ENCODE peak calls at places on chromosomes 5 and 9, in nine cellular contexts. One of them, this sample, is unnamed.

GRCh38 chr5:55997742-55998351 is 3.1 kb upstream of the IL6ST start:
- DNase-seq in IMR-90: peak
- DNase-seq in pancreas: no peak
- DNase-seq in AG04450: no peak
- DNase-seq in CD8-positive, alpha-beta T cell: no peak
- DNase-seq in brain microvascular endothelial cell: peak
- DNase-seq in thyroid gland: no peak
- DNase-seq in epithelial cell of prostate: peak
- DNase-seq in mammary epithelial cell: peak
- DNase-seq in this sample: no peak

GRCh38 chr5:141908796-141909195 is 14.9 kb upstream of the DELE1 start:
- DNase-seq in IMR-90: peak
- DNase-seq in pancreas: no peak
- DNase-seq in AG04450: no peak
- DNase-seq in CD8-positive, alpha-beta T cell: no peak
- DNase-seq in brain microvascular endothelial cell: peak
- DNase-seq in thyroid gland: no peak
- DNase-seq in epithelial cell of prostate: no peak
- DNase-seq in mammary epithelial cell: peak
- DNase-seq in this sample: no peak

GRCh38 chr5:98975223-98975622 is 46.4 kb upstream of the CHD1 start:
- DNase-seq in IMR-90: peak
- DNase-seq in pancreas: no peak
- DNase-seq in AG04450: no peak
- DNase-seq in CD8-positive, alpha-beta T cell: no peak
- DNase-seq in brain microvascular endothelial cell: no peak
- DNase-seq in thyroid gland: no peak
- DNase-seq in epithelial cell of prostate: peak
- DNase-seq in mammary epithelial cell: peak
- DNase-seq in this sample: no peak

GRCh38 chr5:62029303-62029702 is 276.7 kb upstream of the KIF2A start:
- DNase-seq in IMR-90: no peak
- DNase-seq in pancreas: no peak
- DNase-seq in AG04450: no peak
- DNase-seq in CD8-positive, alpha-beta T cell: no peak
- DNase-seq in brain microvascular endothelial cell: peak
- DNase-seq in thyroid gland: no peak
- DNase-seq in epithelial cell of prostate: peak
- DNase-seq in mammary epithelial cell: peak
- DNase-seq in this sample: no peak

GRCh38 chr5:1723476-1723875 is 76.2 kb downstream of the MRPL36 start:
- DNase-seq in IMR-90: no peak
- DNase-seq in pancreas: no peak
- DNase-seq in AG04450: no peak
- DNase-seq in CD8-positive, alpha-beta T cell: no peak
- DNase-seq in brain microvascular endothelial cell: no peak
- DNase-seq in thyroid gland: no peak
- DNase-seq in epithelial cell of prostate: no peak
- DNase-seq in mammary epithelial cell: no peak
- DNase-seq in this sample: no peak

GRCh38 chr5:139276426-139276825 is 17.1 kb upstream of the MATR3 start:
- DNase-seq in IMR-90: no peak
- DNase-seq in pancreas: no peak
- DNase-seq in AG04450: no peak
- DNase-seq in CD8-positive, alpha-beta T cell: no peak
- DNase-seq in brain microvascular endothelial cell: no peak
- DNase-seq in thyroid gland: no peak
- DNase-seq in epithelial cell of prostate: no peak
- DNase-seq in mammary epithelial cell: peak
- DNase-seq in this sample: no peak

GRCh38 chr5:4699592-4699991 is 440.5 kb upstream of the ADAMTS16 start:
- DNase-seq in IMR-90: no peak
- DNase-seq in pancreas: no peak
- DNase-seq in AG04450: no peak
- DNase-seq in CD8-positive, alpha-beta T cell: no peak
- DNase-seq in brain microvascular endothelial cell: no peak
- DNase-seq in thyroid gland: peak
- DNase-seq in epithelial cell of prostate: no peak
- DNase-seq in mammary epithelial cell: no peak
- DNase-seq in this sample: no peak

GRCh38 chr9:99004115-99004514 is 60.4 kb downstream of the COL15A1 start:
- DNase-seq in IMR-90: no peak
- DNase-seq in pancreas: no peak
- DNase-seq in AG04450: no peak
- DNase-seq in CD8-positive, alpha-beta T cell: no peak
- DNase-seq in brain microvascular endothelial cell: no peak
- DNase-seq in thyroid gland: no peak
- DNase-seq in epithelial cell of prostate: no peak
- DNase-seq in mammary epithelial cell: no peak
- DNase-seq in this sample: no peak

GRCh38 chr5:57504357-57504756 is 21.7 kb upstream of the ACTBL2 start:
- DNase-seq in IMR-90: peak
- DNase-seq in pancreas: no peak
- DNase-seq in AG04450: no peak
- DNase-seq in CD8-positive, alpha-beta T cell: no peak
- DNase-seq in brain microvascular endothelial cell: no peak
- DNase-seq in thyroid gland: no peak
- DNase-seq in epithelial cell of prostate: peak
- DNase-seq in mammary epithelial cell: peak
- DNase-seq in this sample: no peak

GRCh38 chr9:4969130-4969529 is 15.9 kb upstream of the JAK2 start:
- DNase-seq in IMR-90: no peak
- DNase-seq in pancreas: no peak
- DNase-seq in AG04450: no peak
- DNase-seq in CD8-positive, alpha-beta T cell: no peak
- DNase-seq in brain microvascular endothelial cell: no peak
- DNase-seq in thyroid gland: no peak
- DNase-seq in epithelial cell of prostate: no peak
- DNase-seq in mammary epithelial cell: no peak
- DNase-seq in this sample: no peak

GRCh38 chr5:91382530-91383026 is 539 bp downstream of the ARRDC3 start:
- DNase-seq in IMR-90: peak
- DNase-seq in pancreas: no peak
- DNase-seq in AG04450: no peak
- DNase-seq in CD8-positive, alpha-beta T cell: peak
- DNase-seq in brain microvascular endothelial cell: peak
- DNase-seq in thyroid gland: peak
- DNase-seq in epithelial cell of prostate: no peak
- DNase-seq in mammary epithelial cell: peak
- DNase-seq in this sample: peak

GRCh38 chr5:171580506-171581265 is 161.2 kb downstream of the FGF18 start:
- DNase-seq in IMR-90: peak
- DNase-seq in pancreas: no peak
- DNase-seq in AG04450: no peak
- DNase-seq in CD8-positive, alpha-beta T cell: no peak
- DNase-seq in brain microvascular endothelial cell: peak
- DNase-seq in thyroid gland: no peak
- DNase-seq in epithelial cell of prostate: no peak
- DNase-seq in mammary epithelial cell: peak
- DNase-seq in this sample: no peak

GRCh38 chr9:18622186-18622836 is 148.4 kb downstream of the ADAMTSL1 start:
- DNase-seq in IMR-90: no peak
- DNase-seq in pancreas: no peak
- DNase-seq in AG04450: no peak
- DNase-seq in CD8-positive, alpha-beta T cell: no peak
- DNase-seq in brain microvascular endothelial cell: no peak
- DNase-seq in thyroid gland: no peak
- DNase-seq in epithelial cell of prostate: no peak
- DNase-seq in mammary epithelial cell: no peak
- DNase-seq in this sample: no peak

GRCh38 chr5:176553260-176554085 is 4.3 kb downstream of the CDHR2 start:
- DNase-seq in IMR-90: no peak
- DNase-seq in pancreas: no peak
- DNase-seq in AG04450: no peak
- DNase-seq in CD8-positive, alpha-beta T cell: no peak
- DNase-seq in brain microvascular endothelial cell: no peak
- DNase-seq in thyroid gland: no peak
- DNase-seq in epithelial cell of prostate: peak
- DNase-seq in mammary epithelial cell: peak
- DNase-seq in this sample: no peak

GRCh38 chr9:113626735-113627495 is 163.4 kb downstream of the RGS3 start:
- DNase-seq in IMR-90: no peak
- DNase-seq in pancreas: peak
- DNase-seq in AG04450: no peak
- DNase-seq in CD8-positive, alpha-beta T cell: no peak
- DNase-seq in brain microvascular endothelial cell: no peak
- DNase-seq in thyroid gland: peak
- DNase-seq in epithelial cell of prostate: no peak
- DNase-seq in mammary epithelial cell: no peak
- DNase-seq in this sample: no peak

GRCh38 chr5:15203376-15203775 is 296.6 kb upstream of the FBXL7 start:
- DNase-seq in IMR-90: peak
- DNase-seq in pancreas: no peak
- DNase-seq in AG04450: no peak
- DNase-seq in CD8-positive, alpha-beta T cell: no peak
- DNase-seq in brain microvascular endothelial cell: peak
- DNase-seq in thyroid gland: no peak
- DNase-seq in epithelial cell of prostate: no peak
- DNase-seq in mammary epithelial cell: peak
- DNase-seq in this sample: no peak

GRCh38 chr9:94895668-94896067 is 169.2 kb downstream of the AOPEP start:
- DNase-seq in IMR-90: no peak
- DNase-seq in pancreas: no peak
- DNase-seq in AG04450: no peak
- DNase-seq in CD8-positive, alpha-beta T cell: no peak
- DNase-seq in brain microvascular endothelial cell: no peak
- DNase-seq in thyroid gland: no peak
- DNase-seq in epithelial cell of prostate: no peak
- DNase-seq in mammary epithelial cell: no peak
- DNase-seq in this sample: no peak
- H3K27ac ChIP-seq in IMR-90: no peak
- H3K27ac ChIP-seq in pancreas: no peak
- H3K27ac ChIP-seq in AG04450: no peak
- H3K27ac ChIP-seq in CD8-positive, alpha-beta T cell: no peak
- H3K27ac ChIP-seq in brain microvascular endothelial cell: no peak
- H3K27ac ChIP-seq in thyroid gland: no peak
- H3K27ac ChIP-seq in epithelial cell of prostate: no peak
- H3K27ac ChIP-seq in mammary epithelial cell: no peak
- H3K27ac ChIP-seq in this sample: no peak

GRCh38 chr9:121395558-121395957 is 25.5 kb upstream of the STOM start:
- DNase-seq in IMR-90: no peak
- DNase-seq in pancreas: no peak
- DNase-seq in AG04450: no peak
- DNase-seq in CD8-positive, alpha-beta T cell: no peak
- DNase-seq in brain microvascular endothelial cell: no peak
- DNase-seq in thyroid gland: no peak
- DNase-seq in epithelial cell of prostate: no peak
- DNase-seq in mammary epithelial cell: peak
- DNase-seq in this sample: no peak
- H3K27ac ChIP-seq in IMR-90: no peak
- H3K27ac ChIP-seq in pancreas: no peak
- H3K27ac ChIP-seq in AG04450: no peak
- H3K27ac ChIP-seq in CD8-positive, alpha-beta T cell: no peak
- H3K27ac ChIP-seq in brain microvascular endothelial cell: no peak
- H3K27ac ChIP-seq in thyroid gland: no peak
- H3K27ac ChIP-seq in epithelial cell of prostate: peak
- H3K27ac ChIP-seq in mammary epithelial cell: no peak
- H3K27ac ChIP-seq in this sample: no peak

DNA sequence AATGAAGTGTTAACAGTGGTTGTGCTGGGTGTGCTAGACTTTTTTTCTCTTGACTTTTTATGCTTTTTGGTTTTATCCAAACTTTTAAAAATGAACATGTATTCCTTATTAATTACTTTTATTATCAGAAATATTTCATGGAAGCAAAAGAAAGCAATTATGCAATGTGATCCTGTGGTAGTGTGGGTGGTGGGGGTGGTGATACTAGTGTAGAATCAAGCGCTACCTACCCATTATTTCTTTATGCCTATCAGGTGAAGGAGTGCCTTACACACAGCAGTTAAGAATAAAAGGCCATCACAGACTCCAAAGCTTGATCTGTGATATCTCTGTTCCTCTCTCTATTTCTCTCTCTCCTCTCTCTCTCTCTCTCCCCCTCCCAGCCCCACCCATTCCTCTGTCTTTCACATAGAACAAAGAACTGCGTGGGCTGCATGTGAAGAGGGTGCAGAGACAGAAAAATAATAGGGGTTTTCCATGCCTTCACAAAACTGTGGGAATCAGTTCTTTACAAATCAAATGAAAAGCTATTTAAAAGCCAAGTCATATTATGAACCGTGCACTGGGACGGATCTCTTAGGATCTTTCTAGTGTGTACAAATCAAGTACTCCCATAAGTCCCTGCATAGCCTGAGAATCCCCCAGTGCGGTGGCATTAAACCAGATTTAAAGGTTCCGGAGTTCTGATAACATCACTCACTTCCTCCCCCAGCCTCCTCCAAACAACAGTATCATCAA is 351.2 kb downstream of the RAB3C start:
- DNase-seq in IMR-90: no peak
- DNase-seq in pancreas: no peak
- DNase-seq in AG04450: no peak
- DNase-seq in CD8-positive, alpha-beta T cell: no peak
- DNase-seq in brain microvascular endothelial cell: no peak
- DNase-seq in thyroid gland: no peak
- DNase-seq in epithelial cell of prostate: no peak
- DNase-seq in mammary epithelial cell: peak
- DNase-seq in this sample: no peak
- H3K27ac ChIP-seq in IMR-90: no peak
- H3K27ac ChIP-seq in pancreas: no peak
- H3K27ac ChIP-seq in AG04450: no peak
- H3K27ac ChIP-seq in CD8-positive, alpha-beta T cell: no peak
- H3K27ac ChIP-seq in brain microvascular endothelial cell: no peak
- H3K27ac ChIP-seq in thyroid gland: no peak
- H3K27ac ChIP-seq in epithelial cell of prostate: no peak
- H3K27ac ChIP-seq in mammary epithelial cell: no peak
- H3K27ac ChIP-seq in this sample: no peak

GRCh38 chr5:16616536-16617271 is at the start of gene RETREG1:
- DNase-seq in IMR-90: no peak
- DNase-seq in pancreas: peak
- DNase-seq in AG04450: no peak
- DNase-seq in CD8-positive, alpha-beta T cell: peak
- DNase-seq in brain microvascular endothelial cell: no peak
- DNase-seq in thyroid gland: peak
- DNase-seq in epithelial cell of prostate: no peak
- DNase-seq in mammary epithelial cell: peak
- DNase-seq in this sample: peak

GRCh38 chr5:16617272-16617973 is 626 bp upstream of the RETREG1 start:
- DNase-seq in IMR-90: no peak
- DNase-seq in pancreas: no peak
- DNase-seq in AG04450: no peak
- DNase-seq in CD8-positive, alpha-beta T cell: peak
- DNase-seq in brain microvascular endothelial cell: no peak
- DNase-seq in thyroid gland: peak
- DNase-seq in epithelial cell of prostate: no peak
- DNase-seq in mammary epithelial cell: no peak
- DNase-seq in this sample: no peak

GRCh38 chr5:16619136-16619535 is 2.3 kb upstream of the RETREG1 start:
- DNase-seq in IMR-90: no peak
- DNase-seq in pancreas: no peak
- DNase-seq in AG04450: no peak
- DNase-seq in CD8-positive, alpha-beta T cell: no peak
- DNase-seq in brain microvascular endothelial cell: no peak
- DNase-seq in thyroid gland: no peak
- DNase-seq in epithelial cell of prostate: no peak
- DNase-seq in mammary epithelial cell: no peak
- DNase-seq in this sample: no peak

GRCh38 chr5:16615737-16616535 is 861 bp downstream of the RETREG1 start:
- DNase-seq in IMR-90: no peak
- DNase-seq in pancreas: no peak
- DNase-seq in AG04450: no peak
- DNase-seq in CD8-positive, alpha-beta T cell: no peak
- DNase-seq in brain microvascular endothelial cell: no peak
- DNase-seq in thyroid gland: peak
- DNase-seq in epithelial cell of prostate: no peak
- DNase-seq in mammary epithelial cell: peak
- DNase-seq in this sample: no peak

GRCh38 chr5:16618138-16618897 is 1.5 kb upstream of the RETREG1 start:
- DNase-seq in IMR-90: no peak
- DNase-seq in pancreas: no peak
- DNase-seq in AG04450: no peak
- DNase-seq in CD8-positive, alpha-beta T cell: no peak
- DNase-seq in brain microvascular endothelial cell: no peak
- DNase-seq in thyroid gland: no peak
- DNase-seq in epithelial cell of prostate: no peak
- DNase-seq in mammary epithelial cell: no peak
- DNase-seq in this sample: no peak
- H3K27ac ChIP-seq in IMR-90: no peak
- H3K27ac ChIP-seq in pancreas: no peak
- H3K27ac ChIP-seq in AG04450: no peak
- H3K27ac ChIP-seq in CD8-positive, alpha-beta T cell: peak
- H3K27ac ChIP-seq in brain microvascular endothelial cell: no peak
- H3K27ac ChIP-seq in thyroid gland: no peak
- H3K27ac ChIP-seq in epithelial cell of prostate: no peak
- H3K27ac ChIP-seq in mammary epithelial cell: no peak
- H3K27ac ChIP-seq in this sample: peak